ENCODE peak calls at places on chromosomes 5 and 9, in four cellular contexts. I is tibial artery, S is NCI-H1105, A is kidney tubule cell. X is an unnamed sample.

GRCh38 chr9:17075758-17076485 is 58.9 kb upstream of the CNTLN start:
- DNase-seq in I (no peak), A (peak), S (no peak), X (no peak)

GRCh38 chr9:78235296-78235770 is 542 bp upstream of the CEP78 start:
- DNase-seq in A (peak), S (no peak), I (no peak), X (no peak)

GRCh38 chr5:137753227-137753985 is 757 bp downstream of the HNRNPA0 start:
- DNase-seq in I (peak), S (no peak), A (peak), X (peak)

GRCh38 chr5:155729684-155730059 is 597.3 kb upstream of the SGCD start:
- DNase-seq in I (no peak), S (peak), A (peak), X (peak)

GRCh38 chr5:103041071-103041676 is 78.8 kb downstream of the GIN1 start:
- DNase-seq in A (peak), S (peak), I (no peak), X (no peak)

GRCh38 chr5:89098199-89098756 is 215.3 kb upstream of the MEF2C start:
- DNase-seq in S (no peak), I (no peak), A (no peak), X (no peak)

GRCh38 chr9:119701651-119702050 is 332.4 kb upstream of the BRINP1 start:
- DNase-seq in S (no peak), A (no peak), I (no peak), X (no peak)

GRCh38 chr5:64834611-64835010 is 65.9 kb downstream of the CWC27 start:
- DNase-seq in A (no peak), S (no peak), I (no peak), X (no peak)

GRCh38 chr5:172830876-172831662 is 3.0 kb upstream of the ERGIC1 start:
- DNase-seq in A (peak), I (no peak), S (no peak), X (no peak)

GRCh38 chr5:123450114-123450513 is 26.9 kb upstream of the CEP120 start:
- DNase-seq in A (no peak), S (no peak), I (no peak), X (no peak)

GRCh38 chr9:81574399-81574798 is 114.9 kb downstream of the TLE1 start:
- DNase-seq in S (no peak), A (peak), I (no peak), X (no peak)

GRCh38 chr5:55324815-55325418 is 17.1 kb downstream of the MTREX start:
- DNase-seq in A (peak), I (no peak), S (no peak), X (no peak)

GRCh38 chr5:134143431-134143830 is 28.9 kb downstream of the TCF7 start:
- DNase-seq in S (no peak), I (no peak), A (no peak), X (no peak)